ENCODE peak calls at places on chromosomes 1 and 21, in nine cellular contexts. One of them, this sample, is unnamed.
A peak's percentile ranks its signal among the peaks of the same experiment; 100 is the strongest.

GRCh38 chr1:16233431-16233830 is 3.6 kb downstream of the CPLANE2 start:
- DNase-seq in stimulated activated CD8-positive, alpha-beta memory T cell treated with anti-CD3 and anti-CD28 coated beads, Interleukin-2, amount 100 ng/mL, for 48 hours: no peak
- DNase-seq in nucleus accumbens: no peak
- DNase-seq in dermis microvascular lymphatic vessel endothelial cell: no peak
- DNase-seq in activated T-cell treated with anti-CD3 and anti-CD28 coated beads, Interleukin-2, amount 50 U/mL, for 72 hours: no peak
- DNase-seq in endothelial cell: no peak
- DNase-seq in AG08396: no peak
- DNase-seq in HAP-1: no peak
- DNase-seq in ACHN: no peak
- DNase-seq in this sample: peak; percentile 72

GRCh38 chr1:180928272-180929230 is 15.9 kb downstream of the KIAA1614 start:
- DNase-seq in stimulated activated CD8-positive, alpha-beta memory T cell treated with anti-CD3 and anti-CD28 coated beads, Interleukin-2, amount 100 ng/mL, for 48 hours: no peak
- DNase-seq in nucleus accumbens: no peak
- DNase-seq in dermis microvascular lymphatic vessel endothelial cell: no peak
- DNase-seq in activated T-cell treated with anti-CD3 and anti-CD28 coated beads, Interleukin-2, amount 50 U/mL, for 72 hours: no peak
- DNase-seq in endothelial cell: no peak
- DNase-seq in AG08396: no peak
- DNase-seq in HAP-1: no peak
- DNase-seq in ACHN: no peak
- DNase-seq in this sample: no peak

GRCh38 chr1:22379566-22379965 is 72.1 kb upstream of the ZBTB40 start:
- DNase-seq in stimulated activated CD8-positive, alpha-beta memory T cell treated with anti-CD3 and anti-CD28 coated beads, Interleukin-2, amount 100 ng/mL, for 48 hours: no peak
- DNase-seq in nucleus accumbens: no peak
- DNase-seq in dermis microvascular lymphatic vessel endothelial cell: no peak
- DNase-seq in activated T-cell treated with anti-CD3 and anti-CD28 coated beads, Interleukin-2, amount 50 U/mL, for 72 hours: no peak
- DNase-seq in endothelial cell: no peak
- DNase-seq in AG08396: no peak
- DNase-seq in HAP-1: no peak
- DNase-seq in ACHN: no peak
- DNase-seq in this sample: no peak

GRCh38 chr1:92887465-92887864 is 55.6 kb downstream of the RPL5 start:
- DNase-seq in stimulated activated CD8-positive, alpha-beta memory T cell treated with anti-CD3 and anti-CD28 coated beads, Interleukin-2, amount 100 ng/mL, for 48 hours: no peak
- DNase-seq in nucleus accumbens: no peak
- DNase-seq in dermis microvascular lymphatic vessel endothelial cell: no peak
- DNase-seq in activated T-cell treated with anti-CD3 and anti-CD28 coated beads, Interleukin-2, amount 50 U/mL, for 72 hours: no peak
- DNase-seq in endothelial cell: no peak
- DNase-seq in AG08396: no peak
- DNase-seq in HAP-1: no peak
- DNase-seq in ACHN: no peak
- DNase-seq in this sample: no peak

GRCh38 chr21:42865361-42866160 is 13.8 kb downstream of the WDR4 start:
- DNase-seq in stimulated activated CD8-positive, alpha-beta memory T cell treated with anti-CD3 and anti-CD28 coated beads, Interleukin-2, amount 100 ng/mL, for 48 hours: no peak
- DNase-seq in nucleus accumbens: no peak
- DNase-seq in dermis microvascular lymphatic vessel endothelial cell: no peak
- DNase-seq in activated T-cell treated with anti-CD3 and anti-CD28 coated beads, Interleukin-2, amount 50 U/mL, for 72 hours: no peak
- DNase-seq in endothelial cell: no peak
- DNase-seq in AG08396: no peak
- DNase-seq in HAP-1: no peak
- DNase-seq in ACHN: no peak
- DNase-seq in this sample: no peak

GRCh38 chr1:151443846-151444790 is 15.2 kb downstream of the POGZ start:
- DNase-seq in stimulated activated CD8-positive, alpha-beta memory T cell treated with anti-CD3 and anti-CD28 coated beads, Interleukin-2, amount 100 ng/mL, for 48 hours: no peak
- DNase-seq in nucleus accumbens: no peak
- DNase-seq in dermis microvascular lymphatic vessel endothelial cell: peak; percentile 75
- DNase-seq in activated T-cell treated with anti-CD3 and anti-CD28 coated beads, Interleukin-2, amount 50 U/mL, for 72 hours: peak; percentile 68
- DNase-seq in endothelial cell: peak; percentile 62
- DNase-seq in AG08396: peak; percentile 82
- DNase-seq in HAP-1: peak; percentile 82
- DNase-seq in ACHN: peak; percentile 86
- DNase-seq in this sample: no peak

GRCh38 chr1:244254467-244254866 is 197.2 kb downstream of the ADSS2 start:
- DNase-seq in stimulated activated CD8-positive, alpha-beta memory T cell treated with anti-CD3 and anti-CD28 coated beads, Interleukin-2, amount 100 ng/mL, for 48 hours: no peak
- DNase-seq in nucleus accumbens: no peak
- DNase-seq in dermis microvascular lymphatic vessel endothelial cell: no peak
- DNase-seq in activated T-cell treated with anti-CD3 and anti-CD28 coated beads, Interleukin-2, amount 50 U/mL, for 72 hours: no peak
- DNase-seq in endothelial cell: no peak
- DNase-seq in AG08396: no peak
- DNase-seq in HAP-1: no peak
- DNase-seq in ACHN: no peak
- DNase-seq in this sample: peak; percentile 90

GRCh38 chr1:7402548-7402850 is 368.6 kb upstream of the VAMP3 start:
- DNase-seq in stimulated activated CD8-positive, alpha-beta memory T cell treated with anti-CD3 and anti-CD28 coated beads, Interleukin-2, amount 100 ng/mL, for 48 hours: no peak
- DNase-seq in nucleus accumbens: no peak
- DNase-seq in dermis microvascular lymphatic vessel endothelial cell: no peak
- DNase-seq in activated T-cell treated with anti-CD3 and anti-CD28 coated beads, Interleukin-2, amount 50 U/mL, for 72 hours: no peak
- DNase-seq in endothelial cell: no peak
- DNase-seq in AG08396: no peak
- DNase-seq in HAP-1: no peak
- DNase-seq in ACHN: no peak
- DNase-seq in this sample: no peak

GRCh38 chr1:209411491-209411929 is 172.0 kb upstream of the CAMK1G start:
- DNase-seq in stimulated activated CD8-positive, alpha-beta memory T cell treated with anti-CD3 and anti-CD28 coated beads, Interleukin-2, amount 100 ng/mL, for 48 hours: no peak
- DNase-seq in nucleus accumbens: no peak
- DNase-seq in dermis microvascular lymphatic vessel endothelial cell: no peak
- DNase-seq in activated T-cell treated with anti-CD3 and anti-CD28 coated beads, Interleukin-2, amount 50 U/mL, for 72 hours: no peak
- DNase-seq in endothelial cell: no peak
- DNase-seq in AG08396: peak; percentile 32
- DNase-seq in HAP-1: peak; percentile 31
- DNase-seq in ACHN: no peak
- DNase-seq in this sample: no peak

GRCh38 chr21:37724201-37724600 is 192.1 kb downstream of the KCNJ6 start:
- DNase-seq in stimulated activated CD8-positive, alpha-beta memory T cell treated with anti-CD3 and anti-CD28 coated beads, Interleukin-2, amount 100 ng/mL, for 48 hours: no peak
- DNase-seq in nucleus accumbens: no peak
- DNase-seq in dermis microvascular lymphatic vessel endothelial cell: no peak
- DNase-seq in activated T-cell treated with anti-CD3 and anti-CD28 coated beads, Interleukin-2, amount 50 U/mL, for 72 hours: no peak
- DNase-seq in endothelial cell: no peak
- DNase-seq in AG08396: no peak
- DNase-seq in HAP-1: no peak
- DNase-seq in ACHN: no peak
- DNase-seq in this sample: no peak

GRCh38 chr1:54602559-54602958 is 20.8 kb downstream of the FAM151A start:
- DNase-seq in stimulated activated CD8-positive, alpha-beta memory T cell treated with anti-CD3 and anti-CD28 coated beads, Interleukin-2, amount 100 ng/mL, for 48 hours: no peak
- DNase-seq in nucleus accumbens: no peak
- DNase-seq in dermis microvascular lymphatic vessel endothelial cell: no peak
- DNase-seq in activated T-cell treated with anti-CD3 and anti-CD28 coated beads, Interleukin-2, amount 50 U/mL, for 72 hours: no peak
- DNase-seq in endothelial cell: no peak
- DNase-seq in AG08396: no peak
- DNase-seq in HAP-1: no peak
- DNase-seq in ACHN: no peak
- DNase-seq in this sample: no peak

GRCh38 chr1:27332536-27333281 is 9.1 kb upstream of the SYTL1 start:
- DNase-seq in stimulated activated CD8-positive, alpha-beta memory T cell treated with anti-CD3 and anti-CD28 coated beads, Interleukin-2, amount 100 ng/mL, for 48 hours: no peak
- DNase-seq in nucleus accumbens: no peak
- DNase-seq in dermis microvascular lymphatic vessel endothelial cell: no peak
- DNase-seq in activated T-cell treated with anti-CD3 and anti-CD28 coated beads, Interleukin-2, amount 50 U/mL, for 72 hours: peak; percentile 69
- DNase-seq in endothelial cell: peak; percentile 77
- DNase-seq in AG08396: peak; percentile 81
- DNase-seq in HAP-1: peak; percentile 68
- DNase-seq in ACHN: peak; percentile 21
- DNase-seq in this sample: peak; percentile 89

GRCh38 chr1:161298116-161298515 is 11.7 kb downstream of the MPZ start:
- DNase-seq in stimulated activated CD8-positive, alpha-beta memory T cell treated with anti-CD3 and anti-CD28 coated beads, Interleukin-2, amount 100 ng/mL, for 48 hours: no peak
- DNase-seq in nucleus accumbens: no peak
- DNase-seq in dermis microvascular lymphatic vessel endothelial cell: no peak
- DNase-seq in activated T-cell treated with anti-CD3 and anti-CD28 coated beads, Interleukin-2, amount 50 U/mL, for 72 hours: no peak
- DNase-seq in endothelial cell: no peak
- DNase-seq in AG08396: no peak
- DNase-seq in HAP-1: no peak
- DNase-seq in ACHN: no peak
- DNase-seq in this sample: no peak

GRCh38 chr1:112093372-112093694 is 103.9 kb upstream of the KCND3 start:
- DNase-seq in stimulated activated CD8-positive, alpha-beta memory T cell treated with anti-CD3 and anti-CD28 coated beads, Interleukin-2, amount 100 ng/mL, for 48 hours: no peak
- DNase-seq in nucleus accumbens: no peak
- DNase-seq in dermis microvascular lymphatic vessel endothelial cell: no peak
- DNase-seq in activated T-cell treated with anti-CD3 and anti-CD28 coated beads, Interleukin-2, amount 50 U/mL, for 72 hours: no peak
- DNase-seq in endothelial cell: no peak
- DNase-seq in AG08396: no peak
- DNase-seq in HAP-1: no peak
- DNase-seq in ACHN: no peak
- DNase-seq in this sample: no peak

GRCh38 chr1:2400950-2401649 is 9.5 kb downstream of the RER1 start:
- DNase-seq in stimulated activated CD8-positive, alpha-beta memory T cell treated with anti-CD3 and anti-CD28 coated beads, Interleukin-2, amount 100 ng/mL, for 48 hours: no peak
- DNase-seq in nucleus accumbens: no peak
- DNase-seq in dermis microvascular lymphatic vessel endothelial cell: no peak
- DNase-seq in activated T-cell treated with anti-CD3 and anti-CD28 coated beads, Interleukin-2, amount 50 U/mL, for 72 hours: no peak
- DNase-seq in endothelial cell: no peak
- DNase-seq in AG08396: no peak
- DNase-seq in HAP-1: no peak
- DNase-seq in ACHN: no peak
- DNase-seq in this sample: no peak

GRCh38 chr1:32474954-32475353 is 10.1 kb downstream of the ZBTB8B start:
- DNase-seq in stimulated activated CD8-positive, alpha-beta memory T cell treated with anti-CD3 and anti-CD28 coated beads, Interleukin-2, amount 100 ng/mL, for 48 hours: no peak
- DNase-seq in nucleus accumbens: no peak
- DNase-seq in dermis microvascular lymphatic vessel endothelial cell: no peak
- DNase-seq in activated T-cell treated with anti-CD3 and anti-CD28 coated beads, Interleukin-2, amount 50 U/mL, for 72 hours: no peak
- DNase-seq in endothelial cell: no peak
- DNase-seq in AG08396: no peak
- DNase-seq in HAP-1: no peak
- DNase-seq in ACHN: no peak
- DNase-seq in this sample: peak; percentile 13

GRCh38 chr1:10251325-10252103 is 41.1 kb downstream of the KIF1B start:
- DNase-seq in stimulated activated CD8-positive, alpha-beta memory T cell treated with anti-CD3 and anti-CD28 coated beads, Interleukin-2, amount 100 ng/mL, for 48 hours: no peak
- DNase-seq in nucleus accumbens: no peak
- DNase-seq in dermis microvascular lymphatic vessel endothelial cell: no peak
- DNase-seq in activated T-cell treated with anti-CD3 and anti-CD28 coated beads, Interleukin-2, amount 50 U/mL, for 72 hours: no peak
- DNase-seq in endothelial cell: no peak
- DNase-seq in AG08396: no peak
- DNase-seq in HAP-1: no peak
- DNase-seq in ACHN: no peak
- DNase-seq in this sample: no peak

GRCh38 chr1:25843483-25843882 is 15.8 kb downstream of the AUNIP start:
- DNase-seq in stimulated activated CD8-positive, alpha-beta memory T cell treated with anti-CD3 and anti-CD28 coated beads, Interleukin-2, amount 100 ng/mL, for 48 hours: no peak
- DNase-seq in nucleus accumbens: no peak
- DNase-seq in dermis microvascular lymphatic vessel endothelial cell: no peak
- DNase-seq in activated T-cell treated with anti-CD3 and anti-CD28 coated beads, Interleukin-2, amount 50 U/mL, for 72 hours: no peak
- DNase-seq in endothelial cell: no peak
- DNase-seq in AG08396: no peak
- DNase-seq in HAP-1: no peak
- DNase-seq in ACHN: no peak
- DNase-seq in this sample: no peak

GRCh38 chr1:84689514-84690396 is 506 bp downstream of the SSX2IP start:
- DNase-seq in stimulated activated CD8-positive, alpha-beta memory T cell treated with anti-CD3 and anti-CD28 coated beads, Interleukin-2, amount 100 ng/mL, for 48 hours: peak; percentile 34
- DNase-seq in nucleus accumbens: peak; percentile 67
- DNase-seq in dermis microvascular lymphatic vessel endothelial cell: no peak
- DNase-seq in activated T-cell treated with anti-CD3 and anti-CD28 coated beads, Interleukin-2, amount 50 U/mL, for 72 hours: no peak
- DNase-seq in endothelial cell: peak; percentile 56
- DNase-seq in AG08396: peak; percentile 39
- DNase-seq in HAP-1: peak; percentile 71
- DNase-seq in ACHN: peak; percentile 56
- DNase-seq in this sample: peak; percentile 92

GRCh38 chr1:198598796-198599321 is 40.0 kb upstream of the PTPRC start:
- DNase-seq in stimulated activated CD8-positive, alpha-beta memory T cell treated with anti-CD3 and anti-CD28 coated beads, Interleukin-2, amount 100 ng/mL, for 48 hours: no peak
- DNase-seq in nucleus accumbens: no peak
- DNase-seq in dermis microvascular lymphatic vessel endothelial cell: no peak
- DNase-seq in activated T-cell treated with anti-CD3 and anti-CD28 coated beads, Interleukin-2, amount 50 U/mL, for 72 hours: no peak
- DNase-seq in endothelial cell: no peak
- DNase-seq in AG08396: no peak
- DNase-seq in HAP-1: no peak
- DNase-seq in ACHN: peak; percentile 92
- DNase-seq in this sample: peak; percentile 66

GRCh38 chr1:160460683-160461287 is 60.4 kb downstream of the VANGL2 start:
- DNase-seq in stimulated activated CD8-positive, alpha-beta memory T cell treated with anti-CD3 and anti-CD28 coated beads, Interleukin-2, amount 100 ng/mL, for 48 hours: no peak
- DNase-seq in nucleus accumbens: no peak
- DNase-seq in dermis microvascular lymphatic vessel endothelial cell: peak; percentile 27
- DNase-seq in activated T-cell treated with anti-CD3 and anti-CD28 coated beads, Interleukin-2, amount 50 U/mL, for 72 hours: no peak
- DNase-seq in endothelial cell: peak; percentile 5
- DNase-seq in AG08396: no peak
- DNase-seq in HAP-1: no peak
- DNase-seq in ACHN: no peak
- DNase-seq in this sample: no peak

GRCh38 chr21:31030367-31031106 is 7.7 kb downstream of the KRTAP19-8 start:
- DNase-seq in stimulated activated CD8-positive, alpha-beta memory T cell treated with anti-CD3 and anti-CD28 coated beads, Interleukin-2, amount 100 ng/mL, for 48 hours: no peak
- DNase-seq in nucleus accumbens: no peak
- DNase-seq in dermis microvascular lymphatic vessel endothelial cell: no peak
- DNase-seq in activated T-cell treated with anti-CD3 and anti-CD28 coated beads, Interleukin-2, amount 50 U/mL, for 72 hours: no peak
- DNase-seq in endothelial cell: no peak
- DNase-seq in AG08396: no peak
- DNase-seq in HAP-1: no peak
- DNase-seq in ACHN: no peak
- DNase-seq in this sample: no peak

GRCh38 chr1:147168626-147169058 is 3.6 kb downstream of the PRKAB2 start:
- DNase-seq in stimulated activated CD8-positive, alpha-beta memory T cell treated with anti-CD3 and anti-CD28 coated beads, Interleukin-2, amount 100 ng/mL, for 48 hours: no peak
- DNase-seq in nucleus accumbens: no peak
- DNase-seq in dermis microvascular lymphatic vessel endothelial cell: no peak
- DNase-seq in activated T-cell treated with anti-CD3 and anti-CD28 coated beads, Interleukin-2, amount 50 U/mL, for 72 hours: no peak
- DNase-seq in endothelial cell: no peak
- DNase-seq in AG08396: no peak
- DNase-seq in HAP-1: peak; percentile 62
- DNase-seq in ACHN: peak; percentile 23
- DNase-seq in this sample: no peak

GRCh38 chr1:91806777-91807700 is 78.9 kb downstream of the TGFBR3 start:
- DNase-seq in stimulated activated CD8-positive, alpha-beta memory T cell treated with anti-CD3 and anti-CD28 coated beads, Interleukin-2, amount 100 ng/mL, for 48 hours: no peak
- DNase-seq in nucleus accumbens: no peak
- DNase-seq in dermis microvascular lymphatic vessel endothelial cell: peak; percentile 43
- DNase-seq in activated T-cell treated with anti-CD3 and anti-CD28 coated beads, Interleukin-2, amount 50 U/mL, for 72 hours: no peak
- DNase-seq in endothelial cell: no peak
- DNase-seq in AG08396: no peak
- DNase-seq in HAP-1: no peak
- DNase-seq in ACHN: no peak
- DNase-seq in this sample: no peak

GRCh38 chr1:87305096-87305495 is 23.6 kb upstream of the LMO4 start:
- DNase-seq in stimulated activated CD8-positive, alpha-beta memory T cell treated with anti-CD3 and anti-CD28 coated beads, Interleukin-2, amount 100 ng/mL, for 48 hours: no peak
- DNase-seq in nucleus accumbens: no peak
- DNase-seq in dermis microvascular lymphatic vessel endothelial cell: no peak
- DNase-seq in activated T-cell treated with anti-CD3 and anti-CD28 coated beads, Interleukin-2, amount 50 U/mL, for 72 hours: no peak
- DNase-seq in endothelial cell: no peak
- DNase-seq in AG08396: no peak
- DNase-seq in HAP-1: no peak
- DNase-seq in ACHN: no peak
- DNase-seq in this sample: no peak

GRCh38 chr1:185156321-185156853 is 366 bp downstream of the TRMT1L start:
- DNase-seq in stimulated activated CD8-positive, alpha-beta memory T cell treated with anti-CD3 and anti-CD28 coated beads, Interleukin-2, amount 100 ng/mL, for 48 hours: no peak
- DNase-seq in nucleus accumbens: no peak
- DNase-seq in dermis microvascular lymphatic vessel endothelial cell: no peak
- DNase-seq in activated T-cell treated with anti-CD3 and anti-CD28 coated beads, Interleukin-2, amount 50 U/mL, for 72 hours: no peak
- DNase-seq in endothelial cell: no peak
- DNase-seq in AG08396: no peak
- DNase-seq in HAP-1: peak; percentile 22
- DNase-seq in ACHN: no peak
- DNase-seq in this sample: peak; percentile 94

GRCh38 chr1:176826265-176826664 is 338.2 kb downstream of the ASTN1 start:
- DNase-seq in stimulated activated CD8-positive, alpha-beta memory T cell treated with anti-CD3 and anti-CD28 coated beads, Interleukin-2, amount 100 ng/mL, for 48 hours: no peak
- DNase-seq in nucleus accumbens: no peak
- DNase-seq in dermis microvascular lymphatic vessel endothelial cell: no peak
- DNase-seq in activated T-cell treated with anti-CD3 and anti-CD28 coated beads, Interleukin-2, amount 50 U/mL, for 72 hours: no peak
- DNase-seq in endothelial cell: no peak
- DNase-seq in AG08396: no peak
- DNase-seq in HAP-1: no peak
- DNase-seq in ACHN: no peak
- DNase-seq in this sample: no peak

GRCh38 chr1:165876121-165876520 is 48.7 kb downstream of the UCK2 start:
- DNase-seq in stimulated activated CD8-positive, alpha-beta memory T cell treated with anti-CD3 and anti-CD28 coated beads, Interleukin-2, amount 100 ng/mL, for 48 hours: no peak
- DNase-seq in nucleus accumbens: no peak
- DNase-seq in dermis microvascular lymphatic vessel endothelial cell: no peak
- DNase-seq in activated T-cell treated with anti-CD3 and anti-CD28 coated beads, Interleukin-2, amount 50 U/mL, for 72 hours: no peak
- DNase-seq in endothelial cell: no peak
- DNase-seq in AG08396: no peak
- DNase-seq in HAP-1: no peak
- DNase-seq in ACHN: no peak
- DNase-seq in this sample: no peak

GRCh38 chr1:58786184-58786926 is 2.5 kb upstream of the JUN start:
- DNase-seq in stimulated activated CD8-positive, alpha-beta memory T cell treated with anti-CD3 and anti-CD28 coated beads, Interleukin-2, amount 100 ng/mL, for 48 hours: no peak
- DNase-seq in nucleus accumbens: no peak
- DNase-seq in dermis microvascular lymphatic vessel endothelial cell: no peak
- DNase-seq in activated T-cell treated with anti-CD3 and anti-CD28 coated beads, Interleukin-2, amount 50 U/mL, for 72 hours: no peak
- DNase-seq in endothelial cell: no peak
- DNase-seq in AG08396: no peak
- DNase-seq in HAP-1: no peak
- DNase-seq in ACHN: no peak
- DNase-seq in this sample: no peak

GRCh38 chr1:58811303-58811702 is 27.5 kb upstream of the JUN start:
- DNase-seq in stimulated activated CD8-positive, alpha-beta memory T cell treated with anti-CD3 and anti-CD28 coated beads, Interleukin-2, amount 100 ng/mL, for 48 hours: no peak
- DNase-seq in nucleus accumbens: no peak
- DNase-seq in dermis microvascular lymphatic vessel endothelial cell: no peak
- DNase-seq in activated T-cell treated with anti-CD3 and anti-CD28 coated beads, Interleukin-2, amount 50 U/mL, for 72 hours: no peak
- DNase-seq in endothelial cell: no peak
- DNase-seq in AG08396: no peak
- DNase-seq in HAP-1: no peak
- DNase-seq in ACHN: no peak
- DNase-seq in this sample: no peak

GRCh38 chr1:42305639-42306038 is 29.4 kb downstream of the FOXJ3 start:
- DNase-seq in stimulated activated CD8-positive, alpha-beta memory T cell treated with anti-CD3 and anti-CD28 coated beads, Interleukin-2, amount 100 ng/mL, for 48 hours: no peak
- DNase-seq in nucleus accumbens: no peak
- DNase-seq in dermis microvascular lymphatic vessel endothelial cell: no peak
- DNase-seq in activated T-cell treated with anti-CD3 and anti-CD28 coated beads, Interleukin-2, amount 50 U/mL, for 72 hours: no peak
- DNase-seq in endothelial cell: no peak
- DNase-seq in AG08396: no peak
- DNase-seq in HAP-1: no peak
- DNase-seq in ACHN: no peak
- DNase-seq in this sample: no peak

This sample was measured in spleen.